ENCODE peak calls at places on chromosomes 4 and X, in five cellular contexts. One of them, this sample, is unnamed.
A peak's percentile ranks its signal among the peaks of the same experiment; 100 is the strongest.

GRCh38 chrX:130699618-130700017 is 203.4 kb downstream of the ENOX2 start:
- DNase-seq in PC-3: no peak
- DNase-seq in HCT116: no peak
- DNase-seq in mesenchymal stem cell: no peak
- DNase-seq in DND-41: no peak
- DNase-seq in this sample: no peak

GRCh38 chrX:54786972-54787371 is 11.1 kb downstream of the ITIH6 start:
- DNase-seq in PC-3: peak; percentile 53
- DNase-seq in DND-41: no peak
- DNase-seq in mesenchymal stem cell: no peak
- DNase-seq in HCT116: no peak
- DNase-seq in this sample: no peak

GRCh38 chr4:113410686-113411085 is 350.9 kb downstream of the CAMK2D start:
- DNase-seq in DND-41: no peak
- DNase-seq in PC-3: no peak
- DNase-seq in HCT116: no peak
- DNase-seq in mesenchymal stem cell: peak; percentile 4
- DNase-seq in this sample: no peak

GRCh38 chrX:25976683-25977310 is 161.3 kb upstream of the MAGEB18 start:
- DNase-seq in HCT116: no peak
- DNase-seq in DND-41: no peak
- DNase-seq in PC-3: no peak
- DNase-seq in mesenchymal stem cell: no peak
- DNase-seq in this sample: peak; percentile 62

GRCh38 chr4:156756118-156756517 is 215.5 kb downstream of the PDGFC start:
- DNase-seq in PC-3: no peak
- DNase-seq in mesenchymal stem cell: no peak
- DNase-seq in HCT116: no peak
- DNase-seq in DND-41: no peak
- DNase-seq in this sample: no peak

GRCh38 chr4:161767116-161767515 is 396.7 kb downstream of the FSTL5 start:
- DNase-seq in DND-41: no peak
- DNase-seq in mesenchymal stem cell: peak; percentile 74
- DNase-seq in HCT116: no peak
- DNase-seq in PC-3: peak; percentile 74
- DNase-seq in this sample: no peak

GRCh38 chrX:14352511-14352910 is 176.8 kb upstream of the GLRA2 start:
- DNase-seq in PC-3: peak; percentile 3
- DNase-seq in mesenchymal stem cell: no peak
- DNase-seq in DND-41: no peak
- DNase-seq in HCT116: no peak
- DNase-seq in this sample: no peak

GRCh38 chr4:128835498-128836222 is 26.2 kb downstream of the JADE1 start:
- DNase-seq in DND-41: no peak
- DNase-seq in HCT116: no peak
- DNase-seq in PC-3: no peak
- DNase-seq in mesenchymal stem cell: no peak
- DNase-seq in this sample: no peak

GRCh38 chrX:9498236-9498635 is 33.4 kb downstream of the TBL1X start:
- DNase-seq in DND-41: no peak
- DNase-seq in HCT116: no peak
- DNase-seq in PC-3: no peak
- DNase-seq in mesenchymal stem cell: peak; percentile 45
- DNase-seq in this sample: no peak

GRCh38 chr4:67744561-67745283 is 9.5 kb downstream of the GNRHR start:
- DNase-seq in DND-41: no peak
- DNase-seq in PC-3: peak; percentile 34
- DNase-seq in mesenchymal stem cell: peak; percentile 23
- DNase-seq in HCT116: no peak
- DNase-seq in this sample: no peak

GRCh38 chr4:53956053-53956452 is 108.4 kb downstream of the CHIC2 start:
- DNase-seq in HCT116: no peak
- DNase-seq in mesenchymal stem cell: no peak
- DNase-seq in DND-41: no peak
- DNase-seq in PC-3: no peak
- DNase-seq in this sample: no peak

GRCh38 chr4:124178449-124179021 is 534.0 kb downstream of the ANKRD50 start:
- DNase-seq in mesenchymal stem cell: no peak
- DNase-seq in DND-41: no peak
- DNase-seq in HCT116: no peak
- DNase-seq in PC-3: peak; percentile 49
- DNase-seq in this sample: no peak

GRCh38 chr4:5371415-5372190 is 320.3 kb downstream of the STK32B start:
- DNase-seq in PC-3: peak; percentile 88
- DNase-seq in mesenchymal stem cell: peak; percentile 78
- DNase-seq in DND-41: no peak
- DNase-seq in HCT116: no peak
- DNase-seq in this sample: no peak

GRCh38 chr4:2803624-2804448 is 11.0 kb downstream of the SH3BP2 start:
- DNase-seq in PC-3: peak; percentile 50
- DNase-seq in HCT116: peak; percentile 40
- DNase-seq in DND-41: no peak
- DNase-seq in mesenchymal stem cell: peak; percentile 57
- DNase-seq in this sample: no peak

GRCh38 chrX:16312761-16313623 is 145.7 kb downstream of the MAGEB17 start:
- DNase-seq in DND-41: no peak
- DNase-seq in PC-3: no peak
- DNase-seq in HCT116: no peak
- DNase-seq in mesenchymal stem cell: no peak
- DNase-seq in this sample: no peak
- H3K4me3 ChIP-seq in DND-41: no peak overlapping the region
- H3K4me3 ChIP-seq in PC-3: no peak overlapping the region
- H3K4me3 ChIP-seq in HCT116: no peak overlapping the region
- H3K4me3 ChIP-seq in mesenchymal stem cell: no peak overlapping the region
- H3K4me3 ChIP-seq in this sample: no peak overlapping the region

GRCh38 chr4:11106190-11106589 is 322.5 kb downstream of the HS3ST1 start:
- DNase-seq in DND-41: no peak
- DNase-seq in mesenchymal stem cell: peak; percentile 1
- DNase-seq in PC-3: peak; percentile 68
- DNase-seq in HCT116: no peak
- DNase-seq in this sample: no peak
- H3K27ac ChIP-seq in DND-41: no peak overlapping the region
- H3K27ac ChIP-seq in mesenchymal stem cell: no peak overlapping the region
- H3K27ac ChIP-seq in PC-3: no peak overlapping the region
- H3K27ac ChIP-seq in HCT116: no peak overlapping the region
- H3K27ac ChIP-seq in this sample: no peak overlapping the region

GRCh38 chr4:19368800-19369199 is 882.9 kb upstream of the SLIT2 start:
- DNase-seq in DND-41: no peak
- DNase-seq in PC-3: no peak
- DNase-seq in mesenchymal stem cell: no peak
- DNase-seq in HCT116: no peak
- DNase-seq in this sample: no peak

GRCh38 chr4:19375405-19375804 is 876.3 kb upstream of the SLIT2 start:
- DNase-seq in PC-3: no peak
- DNase-seq in mesenchymal stem cell: no peak
- DNase-seq in DND-41: no peak
- DNase-seq in HCT116: no peak
- DNase-seq in this sample: no peak

GRCh38 chr4:19375931-19376330 is 875.8 kb upstream of the SLIT2 start:
- DNase-seq in HCT116: no peak
- DNase-seq in DND-41: no peak
- DNase-seq in mesenchymal stem cell: no peak
- DNase-seq in PC-3: no peak
- DNase-seq in this sample: no peak

DNA sequence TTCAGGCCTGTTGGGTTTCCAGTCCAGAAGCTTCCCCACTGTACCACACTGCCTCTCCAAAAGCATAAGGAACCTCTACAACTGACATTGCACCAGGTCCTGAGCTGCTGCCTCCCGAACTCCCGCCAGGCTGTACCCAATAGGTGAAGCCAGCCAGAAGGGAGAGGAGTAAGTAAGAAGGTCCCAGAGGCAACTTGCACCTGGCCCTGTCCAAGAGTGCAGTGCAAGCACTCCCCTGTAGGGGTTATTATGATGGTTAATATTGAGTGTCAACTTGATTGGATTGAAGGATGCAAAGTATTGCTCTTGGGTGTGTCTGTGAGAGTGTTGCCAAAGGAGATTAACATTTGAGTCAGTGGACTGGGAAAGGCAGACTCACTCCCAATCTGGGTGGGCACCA is 879.3 kb upstream of the SLIT2 start:
- DNase-seq in PC-3: no peak
- DNase-seq in mesenchymal stem cell: no peak
- DNase-seq in DND-41: no peak
- DNase-seq in HCT116: no peak
- DNase-seq in this sample: no peak
- H3K9ac ChIP-seq in PC-3: no peak overlapping the region
- H3K9ac ChIP-seq in mesenchymal stem cell: no peak overlapping the region
- H3K9ac ChIP-seq in DND-41: no peak overlapping the region
- H3K9ac ChIP-seq in HCT116: no peak overlapping the region
- H3K9ac ChIP-seq in this sample: no peak overlapping the region

DNA sequence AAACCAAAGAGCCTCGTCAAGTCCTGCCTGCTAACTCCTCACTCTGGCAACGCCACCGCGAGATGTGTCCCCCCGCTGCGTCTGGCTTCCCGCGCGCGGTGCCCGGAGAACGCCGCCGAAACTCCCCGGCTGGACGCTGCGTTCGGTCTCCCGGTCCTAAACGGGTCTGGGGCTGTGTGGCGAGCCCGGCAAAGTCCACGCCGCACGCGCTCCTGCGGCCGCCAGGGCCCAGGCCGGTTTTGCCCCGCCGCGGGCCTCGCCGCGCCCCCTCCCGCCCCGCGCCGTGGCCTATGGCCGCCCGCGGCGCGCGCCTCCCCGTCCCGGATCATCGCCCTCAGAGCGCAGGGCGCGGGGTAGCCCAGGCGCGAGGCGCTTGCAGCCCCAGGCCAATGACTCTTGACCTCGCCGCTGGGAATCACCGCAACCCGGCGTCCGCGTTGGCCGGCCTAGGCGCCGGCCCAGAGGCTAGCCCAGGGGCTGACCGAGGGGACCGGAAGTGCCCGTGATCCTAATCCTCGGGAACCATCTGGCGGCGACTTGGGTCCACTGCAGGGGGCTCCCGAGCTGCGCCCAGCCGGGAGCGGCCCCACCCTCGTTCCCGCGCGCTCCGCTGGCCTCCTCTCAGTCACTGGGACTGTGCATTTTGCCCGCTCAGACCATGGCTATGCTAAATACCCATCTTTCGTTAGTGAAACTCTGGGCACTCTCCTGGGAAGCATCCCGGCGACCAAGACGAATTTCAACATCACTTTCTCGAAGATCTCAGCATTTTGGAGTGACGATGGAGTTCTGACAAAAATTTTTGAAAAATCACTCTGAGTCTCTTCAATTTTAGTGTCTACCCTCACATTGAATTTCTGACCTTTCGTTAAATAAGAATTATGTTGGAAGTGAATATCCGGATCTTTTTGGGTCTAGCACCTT is at the start of gene AADAT:
- DNase-seq in PC-3: peak; percentile 69
- DNase-seq in DND-41: no peak
- DNase-seq in mesenchymal stem cell: peak; percentile 84
- DNase-seq in HCT116: peak; percentile 73
- DNase-seq in this sample: peak; percentile 94
- H3K4me3 ChIP-seq in PC-3: peak within 1 kb of the TSS; percentile 86
- H3K4me3 ChIP-seq in DND-41: no peak within 1 kb of the TSS
- H3K4me3 ChIP-seq in mesenchymal stem cell: peak within 1 kb of the TSS; percentile 83
- H3K4me3 ChIP-seq in HCT116: peak within 1 kb of the TSS; percentile 73
- H3K4me3 ChIP-seq in this sample: peak within 1 kb of the TSS; percentile 64

GRCh38 chrX:133412246-133412645 is 3.0 kb downstream of the GPC4 start:
- DNase-seq in PC-3: no peak
- DNase-seq in mesenchymal stem cell: peak; percentile 24
- DNase-seq in DND-41: no peak
- DNase-seq in HCT116: no peak
- DNase-seq in this sample: peak; percentile 55
- H3K27ac ChIP-seq in PC-3: no peak overlapping the region
- H3K27ac ChIP-seq in mesenchymal stem cell: peak overlapping the region; percentile 47
- H3K27ac ChIP-seq in DND-41: no peak overlapping the region
- H3K27ac ChIP-seq in HCT116: no peak overlapping the region
- H3K27ac ChIP-seq in this sample: no peak overlapping the region

DNA sequence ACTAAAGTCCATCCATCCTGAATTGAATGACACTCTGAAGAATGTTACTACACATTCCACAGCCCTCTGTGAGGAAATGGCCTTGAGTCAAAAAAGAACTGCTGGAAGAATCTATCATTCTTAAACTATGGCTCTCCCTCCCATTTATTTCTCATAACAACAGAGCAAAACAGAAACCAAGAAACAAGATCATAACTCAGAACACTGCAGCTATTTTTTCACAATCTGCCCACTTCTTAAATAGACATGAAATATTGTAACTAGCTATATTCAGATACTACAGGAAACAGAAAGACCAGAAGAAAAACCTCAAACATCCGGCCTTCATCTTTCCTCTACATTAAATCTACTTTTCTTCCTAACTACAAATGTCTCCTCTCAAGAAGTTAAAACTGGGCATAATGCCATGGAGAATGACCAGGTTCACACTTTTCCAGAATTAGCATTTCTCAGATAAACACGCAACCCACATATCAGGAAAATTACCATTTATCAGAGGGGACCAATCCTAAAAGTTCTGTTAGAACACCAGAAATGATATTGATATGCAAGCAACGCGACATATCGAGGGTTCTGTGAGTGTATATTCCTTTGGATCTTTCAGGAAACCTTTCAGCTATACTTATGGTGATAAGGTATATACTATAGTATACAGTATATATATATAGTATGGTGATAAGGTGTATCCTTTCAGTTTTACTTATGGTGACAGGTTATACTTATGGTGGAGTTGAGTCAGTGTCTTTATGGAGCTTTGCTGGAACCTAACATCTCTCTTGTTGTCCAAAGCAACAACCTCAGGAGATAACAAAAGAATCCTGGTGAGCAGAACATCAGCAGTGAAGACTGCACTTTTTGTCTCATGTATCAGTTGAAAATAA is 60.4 kb upstream of the IRF2 start:
- DNase-seq in HCT116: no peak
- DNase-seq in mesenchymal stem cell: peak; percentile 79
- DNase-seq in DND-41: no peak
- DNase-seq in PC-3: no peak
- DNase-seq in this sample: no peak
- H3K9ac ChIP-seq in HCT116: no peak overlapping the region
- H3K9ac ChIP-seq in mesenchymal stem cell: peak overlapping the region; percentile 97
- H3K9ac ChIP-seq in DND-41: no peak overlapping the region
- H3K9ac ChIP-seq in PC-3: no peak overlapping the region
- H3K9ac ChIP-seq in this sample: no peak overlapping the region

GRCh38 chrX:47840106-47840505 is 3.4 kb downstream of the ZNF81 start:
- DNase-seq in mesenchymal stem cell: no peak
- DNase-seq in HCT116: no peak
- DNase-seq in PC-3: no peak
- DNase-seq in DND-41: no peak
- DNase-seq in this sample: no peak

GRCh38 chrX:47843363-47843762 is 6.7 kb downstream of the ZNF81 start:
- DNase-seq in PC-3: no peak
- DNase-seq in HCT116: no peak
- DNase-seq in mesenchymal stem cell: peak; percentile 21
- DNase-seq in DND-41: no peak
- DNase-seq in this sample: no peak

GRCh38 chrX:47836164-47837072 is at the start of gene ZNF81:
- DNase-seq in HCT116: peak; percentile 90
- DNase-seq in DND-41: peak; percentile 93
- DNase-seq in PC-3: peak; percentile 97
- DNase-seq in mesenchymal stem cell: peak; percentile 96
- DNase-seq in this sample: peak; percentile 96

GRCh38 chrX:47838361-47838760 is 1.7 kb downstream of the ZNF81 start:
- DNase-seq in mesenchymal stem cell: no peak
- DNase-seq in DND-41: no peak
- DNase-seq in HCT116: no peak
- DNase-seq in PC-3: no peak
- DNase-seq in this sample: no peak
- H3K4me3 ChIP-seq in mesenchymal stem cell: no peak overlapping the region
- H3K4me3 ChIP-seq in DND-41: no peak overlapping the region
- H3K4me3 ChIP-seq in HCT116: no peak overlapping the region
- H3K4me3 ChIP-seq in PC-3: no peak overlapping the region
- H3K4me3 ChIP-seq in this sample: no peak overlapping the region